ENCODE peak calls at places on chromosomes 6 and 20, in seven cellular contexts. N is testis; B is Panc1; M is SJCRH30; O is CD8-positive, alpha-beta memory T cell; E is pancreas; R is A549. S is an unnamed sample. For H3K4me1, the result is how much of the 10 kb centered on the place peaks cover.

GRCh38 chr6:13681305-13682061 is 30.2 kb downstream of the RANBP9 start:
- DNase-seq in N (no peak), B (no peak), M (no peak), O (peak), E (no peak), R (no peak), S (no peak)

GRCh38 chr6:31202259-31203166 is 32.0 kb upstream of the POU5F1 start:
- DNase-seq in N (no peak), B (no peak), M (no peak), O (no peak), E (no peak), R (no peak), S (no peak)

GRCh38 chr6:111602481-111603404 is 2.9 kb downstream of the TRAF3IP2 start:
- DNase-seq in N (peak), B (no peak), M (peak), O (no peak), E (no peak), R (no peak), S (peak)

GRCh38 chr6:44665143-44665542 is 277.6 kb downstream of the CDC5L start:
- DNase-seq in N (no peak), B (no peak), M (peak), O (no peak), E (no peak), R (no peak), S (no peak)

GRCh38 chr6:151773382-151773781 is 34.1 kb upstream of the ESR1 start:
- DNase-seq in N (no peak), B (no peak), M (peak), O (no peak), E (no peak), R (no peak), S (no peak)

GRCh38 chr6:125296461-125296860 is 5.3 kb downstream of the HDDC2 start:
- DNase-seq in N (no peak), B (no peak), M (no peak), O (no peak), E (no peak), R (no peak), S (no peak)

GRCh38 chr6:6820688-6821238 is 232.2 kb downstream of the LY86 start:
- DNase-seq in N (no peak), B (no peak), M (no peak), O (no peak), E (peak), R (no peak), S (peak)

GRCh38 chr6:156928972-156929371 is 151.8 kb downstream of the ARID1B start:
- DNase-seq in N (no peak), B (no peak), M (no peak), O (no peak), E (no peak), R (no peak), S (no peak)

GRCh38 chr6:84707161-84707560 is 57.2 kb downstream of the TBX18 start:
- DNase-seq in N (no peak), B (no peak), M (peak), O (no peak), E (no peak), R (no peak), S (no peak)

GRCh38 chr20:63891061-63892002 is 3.6 kb upstream of the DNAJC5 start:
- DNase-seq in N (no peak), B (no peak), M (no peak), O (no peak), E (no peak), R (no peak), S (peak)

GRCh38 chr6:156193381-156193780 is 583.8 kb upstream of the ARID1B start:
- DNase-seq in N (no peak), B (no peak), M (no peak), O (no peak), E (no peak), R (no peak), S (no peak)

GRCh38 chr6:55601120-55601519 is 22.1 kb upstream of the HMGCLL1 start:
- DNase-seq in N (no peak), B (no peak), M (no peak), O (no peak), E (no peak), R (no peak), S (no peak)

GRCh38 chr20:59102722-59103415 is 60.3 kb upstream of the PRELID3B start:
- DNase-seq in N (no peak), B (no peak), M (no peak), O (no peak), E (no peak), R (no peak), S (no peak)

GRCh38 chr6:155765275-155766194 is 309.9 kb upstream of the NOX3 start:
- DNase-seq in N (no peak), B (no peak), M (no peak), O (no peak), E (no peak), R (no peak), S (no peak)

GRCh38 chr20:45995213-45996097 is 13.3 kb upstream of the MMP9 start:
- DNase-seq in N (no peak), B (no peak), M (no peak), O (no peak), E (no peak), R (peak), S (no peak)

GRCh38 chr20:44500221-44500620 is 21.6 kb downstream of the SERINC3 start:
- DNase-seq in N (no peak), B (no peak), M (no peak), O (no peak), E (no peak), R (no peak), S (peak)

GRCh38 chr6:169237496-169238134 is 16.0 kb downstream of the THBS2 start:
- DNase-seq in N (no peak), B (no peak), M (no peak), O (no peak), E (no peak), R (no peak), S (no peak)

GRCh38 chr20:48166082-48166835 is 381.0 kb upstream of the SULF2 start:
- DNase-seq in N (no peak), B (no peak), M (peak), O (no peak), E (no peak), R (no peak), S (no peak)

GRCh38 chr6:154157082-154157481 is 118.0 kb downstream of the OPRM1 start:
- DNase-seq in N (no peak), B (no peak), M (no peak), O (peak), E (no peak), R (no peak), S (no peak)

GRCh38 chr20:32535953-32536823 is 48.9 kb downstream of the NOL4L start:
- DNase-seq in N (peak), B (no peak), M (peak), O (peak), E (peak), R (peak), S (peak)

GRCh38 chr6:14658909-14659561 is 541.5 kb downstream of the CD83 start:
- DNase-seq in N (no peak), B (no peak), M (peak), O (no peak), E (no peak), R (no peak), S (no peak)

GRCh38 chr6:30766461-30767157 is 22.3 kb upstream of the IER3 start:
- DNase-seq in N (no peak), B (no peak), M (no peak), O (no peak), E (no peak), R (no peak), S (peak)

GRCh38 chr6:25223421-25224052 is 55.6 kb upstream of the CARMIL1 start:
- DNase-seq in N (peak), B (peak), M (peak), O (peak), E (peak), R (peak), S (peak)

GRCh38 chr6:20266851-20267608 is 54.8 kb upstream of the MBOAT1 start:
- DNase-seq in N (no peak), B (no peak), M (no peak), O (peak), E (no peak), R (no peak), S (no peak)

GRCh38 chr6:5557506-5557905 is 296.2 kb downstream of the FARS2 start:
- DNase-seq in N (no peak), B (no peak), M (peak), O (no peak), E (no peak), R (no peak), S (no peak)

GRCh38 chr20:46501337-46501942 is 11.9 kb downstream of the ZNF334 start:
- DNase-seq in N (no peak), B (no peak), M (no peak), O (no peak), E (no peak), R (no peak), S (no peak)

GRCh38 chr20:20205141-20205861 is 153.0 kb downstream of the CFAP61 start:
- DNase-seq in N (no peak), B (no peak), M (no peak), O (no peak), E (no peak), R (no peak), S (no peak)

GRCh38 chr20:64090165-64090564 is 6.0 kb upstream of the LKAAEAR1 start:
- DNase-seq in N (no peak), B (no peak), M (no peak), O (no peak), E (no peak), R (no peak), S (no peak)

GRCh38 chr6:31763617-31763940 is 1.1 kb downstream of the SAPCD1 start:
- DNase-seq in N (no peak), B (no peak), M (peak), O (no peak), E (no peak), R (peak), S (no peak)

DNA sequence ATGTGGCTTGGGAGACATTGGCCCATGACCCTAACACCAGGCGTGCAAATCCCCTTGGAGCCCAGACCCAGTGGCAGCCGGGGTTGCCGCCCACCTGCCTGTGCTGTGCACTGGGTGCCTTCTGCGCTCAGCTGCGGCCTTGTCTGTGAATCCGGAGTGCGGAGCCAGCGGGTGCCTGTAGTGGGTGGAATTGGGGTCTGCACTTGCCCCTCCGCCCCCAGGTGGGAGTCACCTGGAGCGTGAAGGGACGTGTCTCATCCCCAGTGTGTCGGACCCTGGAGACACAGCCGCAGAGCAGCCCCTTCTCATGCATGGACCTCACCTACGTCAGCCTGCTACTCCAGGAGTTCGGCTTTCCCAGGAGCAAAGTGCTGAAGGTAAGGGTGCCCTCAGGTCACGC is 22.9 kb upstream of the PYGB start:
- DNase-seq in N (no peak), B (no peak), M (no peak), O (no peak), E (no peak), R (no peak), S (no peak)
- H3K4me1 ChIP-seq in N (under half), B (half or more), M (under half), O (under half), E (under half), R (half or more), S (under half)

DNA sequence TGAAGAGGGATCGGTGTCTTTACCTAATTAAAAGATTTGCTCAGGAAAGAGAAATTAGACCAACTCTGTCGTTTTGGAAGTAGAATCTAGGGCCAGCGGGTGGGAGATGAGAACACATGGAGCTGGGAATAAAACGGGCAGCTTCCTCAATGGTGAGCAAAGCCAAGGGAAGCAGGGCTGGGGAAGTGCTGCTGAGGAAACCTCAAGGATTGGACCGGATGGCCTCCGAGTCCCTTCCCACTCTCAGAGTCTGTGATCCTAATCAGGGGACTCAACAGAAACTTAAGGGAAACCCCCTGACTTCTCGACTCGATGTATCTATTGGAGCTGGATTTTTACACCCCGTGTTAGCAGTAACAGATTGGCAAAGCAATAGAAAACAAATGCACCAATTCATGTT is 10.8 kb downstream of the GCNT2 start:
- DNase-seq in N (no peak), B (no peak), M (no peak), O (no peak), E (no peak), R (no peak), S (no peak)
- H3K4me1 ChIP-seq in N (under half), B (under half), M (under half), O (under half), E (under half), R (under half), S (under half)

DNA sequence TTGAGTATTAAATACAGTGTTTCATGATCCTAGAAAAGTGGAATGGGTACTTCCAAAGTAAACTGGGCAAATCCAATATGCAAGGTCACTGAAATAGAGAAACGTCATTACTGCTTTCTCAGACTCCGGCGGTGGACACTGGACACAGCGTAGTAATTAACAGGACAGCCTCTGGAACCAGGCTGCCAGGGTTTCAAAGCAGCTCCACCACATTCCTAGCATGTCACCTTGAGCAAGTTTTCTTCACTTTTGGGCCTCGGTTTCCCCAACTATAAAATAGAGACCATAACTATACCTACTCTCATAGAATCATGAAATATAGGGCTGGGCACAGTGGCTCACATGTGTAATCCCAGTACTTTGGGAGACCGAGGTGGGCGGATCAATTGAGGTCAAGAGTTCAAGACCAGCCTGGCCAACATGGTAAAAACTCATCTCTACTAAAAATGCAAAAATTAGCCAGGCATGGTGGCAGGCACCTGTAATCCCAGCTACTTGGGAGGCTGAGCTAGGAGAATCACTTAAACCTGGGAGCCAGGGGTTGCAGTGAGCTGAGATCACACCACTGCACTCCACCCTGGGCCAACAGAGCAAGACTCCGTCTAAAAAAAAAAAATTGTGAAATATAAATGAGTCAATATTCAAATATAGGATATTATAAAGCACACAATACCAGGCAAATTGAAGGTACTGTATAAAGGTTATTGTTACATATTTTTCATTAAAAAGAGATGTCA is 24.9 kb downstream of the ARHGAP18 start:
- DNase-seq in N (no peak), B (no peak), M (no peak), O (no peak), E (peak), R (no peak), S (no peak)
- H3K4me1 ChIP-seq in N (under half), B (under half), M (under half), O (under half), E (under half), R (under half), S (under half)

DNA sequence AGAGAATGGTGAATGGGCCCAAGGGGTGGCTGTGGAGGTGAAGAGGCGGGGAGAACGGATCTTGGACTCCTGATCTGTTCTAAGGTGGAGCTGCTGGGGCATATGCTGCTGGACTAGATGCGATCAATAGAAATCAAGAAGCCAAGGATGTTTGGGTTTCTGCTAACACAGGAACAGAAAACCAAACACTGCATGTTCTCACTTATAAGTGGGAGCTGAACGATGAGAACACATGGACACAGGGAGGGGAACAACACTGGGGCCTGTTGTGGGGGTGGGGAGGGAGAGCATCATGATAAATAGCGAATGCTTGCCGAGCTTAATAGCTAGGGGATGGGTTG is 109.5 kb upstream of the PTPN1 start:
- DNase-seq in N (no peak), B (no peak), M (no peak), O (no peak), E (no peak), R (no peak), S (no peak)
- H3K4me1 ChIP-seq in N (under half), B (under half), M (under half), O (under half), E (under half), R (under half), S (under half)

DNA sequence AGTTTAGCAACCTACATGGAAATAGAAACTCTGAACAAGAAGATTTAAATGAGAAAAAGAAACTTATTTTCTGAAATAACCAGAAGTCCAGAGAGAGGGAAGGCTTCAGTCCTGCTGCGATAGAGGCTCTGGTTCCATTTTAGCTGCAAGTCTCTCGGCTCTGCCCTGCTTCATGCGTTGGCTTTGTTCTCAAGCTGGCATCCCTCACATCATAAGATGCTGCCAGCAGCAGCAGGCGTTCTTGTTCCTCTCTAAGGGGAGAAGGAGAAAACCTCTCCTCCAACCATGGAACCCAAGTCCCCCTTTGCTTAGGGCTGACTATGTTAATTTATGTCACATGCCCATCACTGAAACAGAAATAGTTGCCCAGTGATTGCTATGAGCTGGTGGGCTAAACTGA is 46.4 kb upstream of the PMEPA1 start:
- DNase-seq in N (no peak), B (no peak), M (no peak), O (no peak), E (no peak), R (no peak), S (no peak)
- H3K4me1 ChIP-seq in N (under half), B (under half), M (under half), O (under half), E (under half), R (under half), S (under half)

GRCh38 chr6:36822506-36823269 is 16.6 kb downstream of the CPNE5 start:
- DNase-seq in N (no peak), B (no peak), M (no peak), O (no peak), E (no peak), R (no peak), S (no peak)

GRCh38 chr6:36820700-36821580 is 18.3 kb downstream of the CPNE5 start:
- DNase-seq in N (no peak), B (no peak), M (peak), O (no peak), E (no peak), R (no peak), S (no peak)

GRCh38 chr6:36824262-36824661 is 15.0 kb downstream of the CPNE5 start:
- DNase-seq in N (no peak), B (no peak), M (no peak), O (no peak), E (no peak), R (no peak), S (no peak)

GRCh38 chr6:36823421-36824096 is 15.7 kb downstream of the CPNE5 start:
- DNase-seq in N (no peak), B (no peak), M (peak), O (no peak), E (no peak), R (no peak), S (no peak)

GRCh38 chr6:36821581-36822335 is 17.5 kb downstream of the CPNE5 start:
- DNase-seq in N (no peak), B (no peak), M (no peak), O (no peak), E (no peak), R (no peak), S (no peak)
- H3K4me1 ChIP-seq in N (under half), B (under half), M (under half), O (under half), E (under half), R (under half), S (under half)

GRCh38 chr6:131655951-131656350 is 18.8 kb downstream of the ENPP3 start:
- DNase-seq in N (no peak), B (no peak), M (no peak), O (no peak), E (no peak), R (no peak), S (no peak)
- H3K4me1 ChIP-seq in N (under half), B (under half), M (under half), O (under half), E (under half), R (under half), S (under half)

GRCh38 chr20:23121766-23122095 is 35.6 kb upstream of the CD93 start:
- DNase-seq in N (no peak), B (no peak), M (no peak), O (no peak), E (no peak), R (no peak), S (no peak)
- H3K4me1 ChIP-seq in N (under half), B (under half), M (under half), O (under half), E (under half), R (under half), S (under half)

DNA sequence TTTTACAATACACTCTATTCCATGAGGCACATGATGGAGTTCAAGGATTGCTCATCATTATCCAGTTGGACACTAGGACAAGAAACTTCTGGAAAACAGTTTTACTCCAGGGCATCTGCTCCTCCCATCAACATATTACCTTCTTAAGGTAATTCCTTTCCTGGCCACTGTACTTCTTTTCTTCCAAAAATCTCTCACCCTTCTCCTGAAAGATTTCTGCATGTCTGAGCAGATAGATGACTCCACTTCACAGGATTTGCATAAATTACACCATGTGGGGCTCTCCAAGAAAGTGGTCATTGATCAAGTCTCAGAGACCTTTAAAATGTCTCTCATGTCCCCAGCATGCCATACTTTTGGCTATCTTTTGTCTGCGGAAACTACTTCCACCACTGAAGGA is 103.2 kb upstream of the TNFAIP3 start:
- DNase-seq in N (no peak), B (no peak), M (no peak), O (no peak), E (no peak), R (no peak), S (no peak)
- H3K4me1 ChIP-seq in N (under half), B (under half), M (under half), O (under half), E (under half), R (under half), S (under half)

S was measured in thyroid gland.